ENCODE peak calls at places on chromosomes 12 and 14, in four cellular contexts. R is T follicular helper cell, Y is NCI-H460, G is SW480. H is an unnamed sample.

GRCh38 chr14:100544506-100545141 is 42.6 kb downstream of the BEGAIN start:
- DNase-seq in R (no peak), Y (no peak), G (no peak), H (no peak)

GRCh38 chr14:78018283-78018682 is 151.9 kb upstream of the NRXN3 start:
- DNase-seq in R (no peak), Y (no peak), G (no peak), H (no peak)

GRCh38 chr14:86296173-86296572 is 766.2 kb downstream of the FLRT2 start:
- DNase-seq in R (no peak), Y (no peak), G (no peak), H (no peak)

GRCh38 chr14:103206023-103206481 is 82.8 kb downstream of the TNFAIP2 start:
- DNase-seq in R (no peak), Y (no peak), G (no peak), H (no peak)

GRCh38 chr12:120536064-120536791 is 2.1 kb downstream of the RNF10 start:
- DNase-seq in R (peak), Y (no peak), G (no peak), H (peak)

GRCh38 chr14:51327376-51327775 is 87.3 kb downstream of the TMX1 start:
- DNase-seq in R (no peak), Y (no peak), G (no peak), H (no peak)

GRCh38 chr14:94461526-94462218 is 9.1 kb upstream of the SERPINA11 start:
- DNase-seq in R (no peak), Y (no peak), G (no peak), H (no peak)

GRCh38 chr12:117273091-117273490 is 82.8 kb upstream of the FBXO21 start:
- DNase-seq in R (no peak), Y (no peak), G (no peak), H (no peak)

GRCh38 chr12:15584366-15585041 is 204.7 kb downstream of the EPS8 start:
- DNase-seq in R (no peak), Y (peak), G (peak), H (no peak)

GRCh38 chr12:59087077-59087673 is 166.9 kb upstream of the LRIG3 start:
- DNase-seq in R (no peak), Y (no peak), G (no peak), H (no peak)

GRCh38 chr12:128914908-128915563 is 61.8 kb downstream of the GLT1D1 start:
- DNase-seq in R (no peak), Y (no peak), G (no peak), H (no peak)

GRCh38 chr12:111011999-111012600 is 91.7 kb upstream of the MYL2 start:
- DNase-seq in R (no peak), Y (no peak), G (no peak), H (no peak)

GRCh38 chr14:101721951-101722661 is 39.4 kb upstream of the PPP2R5C start:
- DNase-seq in R (peak), Y (peak), G (peak), H (peak)

GRCh38 chr12:47672068-47672467 is 33.8 kb downstream of the RPAP3 start:
- DNase-seq in R (no peak), Y (no peak), G (no peak), H (no peak)

GRCh38 chr14:34179723-34180122 is 228.8 kb upstream of the EGLN3 start:
- DNase-seq in R (no peak), Y (no peak), G (no peak), H (no peak)

GRCh38 chr14:22179190-22179589 is 409.8 kb downstream of the DAD1 start:
- DNase-seq in R (no peak), Y (no peak), G (no peak), H (no peak)

GRCh38 chr12:22447223-22447622 is 97.1 kb downstream of the C2CD5 start:
- DNase-seq in R (no peak), Y (no peak), G (no peak), H (no peak)

GRCh38 chr12:98198261-98198982 is 317.0 kb upstream of the TMPO start:
- DNase-seq in R (no peak), Y (no peak), G (no peak), H (no peak)

GRCh38 chr12:24894869-24895268 is 54.0 kb downstream of the BCAT1 start:
- DNase-seq in R (no peak), Y (no peak), G (no peak), H (no peak)

GRCh38 chr12:5577741-5578140 is 145.8 kb downstream of the NTF3 start:
- DNase-seq in R (no peak), Y (no peak), G (no peak), H (no peak)

GRCh38 chr14:97074860-97075259 is 277.7 kb downstream of the VRK1 start:
- DNase-seq in R (no peak), Y (no peak), G (no peak), H (no peak)

GRCh38 chr12:94435511-94435927 is 24.1 kb downstream of the CEP83 start:
- DNase-seq in R (no peak), Y (no peak), G (no peak), H (no peak)

GRCh38 chr12:96886998-96887677 is 19.9 kb upstream of the NEDD1 start:
- DNase-seq in R (no peak), Y (no peak), G (no peak), H (no peak)

GRCh38 chr14:75577724-75578098 is 709 bp upstream of the FLVCR2 start:
- DNase-seq in R (peak), Y (peak), G (peak), H (peak)

GRCh38 chr12:25469861-25470260 is 83.2 kb downstream of the LMNTD1 start:
- DNase-seq in R (no peak), Y (no peak), G (no peak), H (no peak)

GRCh38 chr14:67928375-67928774 is 108.8 kb downstream of the RAD51B start:
- DNase-seq in R (no peak), Y (no peak), G (no peak), H (no peak)

GRCh38 chr14:104926619-104927431 is 2.1 kb downstream of the PLD4 start:
- DNase-seq in R (no peak), Y (no peak), G (no peak), H (no peak)

GRCh38 chr12:53838978-53839377 is 87.2 kb upstream of the CISTR start:
- DNase-seq in R (no peak), Y (no peak), G (no peak), H (no peak)

GRCh38 chr14:32545109-32545857 is 216.2 kb downstream of the AKAP6 start:
- DNase-seq in R (no peak), Y (no peak), G (no peak), H (no peak)

GRCh38 chr14:58772814-58773620 is 135.3 kb downstream of the DACT1 start:
- DNase-seq in R (no peak), Y (no peak), G (peak), H (no peak)

GRCh38 chr14:67526676-67527459 is 6.2 kb upstream of the PLEKHH1 start:
- DNase-seq in R (no peak), Y (peak), G (peak), H (no peak)

GRCh38 chr14:21070083-21070609 is at the start of gene ARHGEF40:
- DNase-seq in R (no peak), Y (peak), G (peak), H (peak)

GRCh38 chr14:53304726-53305381 is 151.7 kb upstream of the DDHD1 start:
- DNase-seq in R (no peak), Y (no peak), G (no peak), H (no peak)

GRCh38 chr14:53640695-53641094 is 315.9 kb downstream of the BMP4 start:
- DNase-seq in R (no peak), Y (no peak), G (no peak), H (no peak)

GRCh38 chr12:13538136-13538535 is 341.6 kb downstream of the EMP1 start:
- DNase-seq in R (no peak), Y (no peak), G (no peak), H (no peak)

GRCh38 chr12:68579254-68579653 is 31.4 kb upstream of the RAP1B start:
- DNase-seq in R (no peak), Y (no peak), G (no peak), H (peak)

H was measured in stimulated activated naive CD4-positive, alpha-beta T cell.